ENCODE peak calls at places on chromosomes 4 and X, in five cellular contexts. Z is GM23248, J is OCI-LY7, H is hepatocyte, U is HCT116. R is an unnamed sample.

GRCh38 chr4:185936650-185937376 is 124.8 kb upstream of the SORBS2 start:
- DNase-seq in U (no peak), Z (no peak), J (no peak), H (no peak), R (no peak)

GRCh38 chr4:2186133-2186864 is 55.6 kb downstream of the HAUS3 start:
- DNase-seq in Z (no peak), U (peak; percentile 52), J (peak; percentile 9), H (peak; percentile 66), R (no peak)

GRCh38 chr4:112296949-112297483 is at the start of gene ALPK1:
- DNase-seq in H (peak; percentile 83), Z (peak; percentile 92), U (peak; percentile 88), J (peak; percentile 81), R (peak; percentile 83)

GRCh38 chrX:11367609-11368430 is 74.6 kb downstream of the AMELX start:
- DNase-seq in J (no peak), Z (no peak), U (no peak), H (no peak), R (no peak)

GRCh38 chr4:821181-821591 is 4.7 kb downstream of the CPLX1 start:
- DNase-seq in H (no peak), Z (no peak), J (no peak), U (no peak), R (no peak)

GRCh38 chrX:34656842-34657780 is at the start of gene TMEM47:
- DNase-seq in U (no peak), J (no peak), H (peak; percentile 93), Z (peak; percentile 84), R (no peak)

GRCh38 chrX:9438950-9439494 is 25.8 kb upstream of the TBL1X start:
- DNase-seq in Z (peak; percentile 23), U (no peak), J (no peak), H (no peak), R (no peak)

GRCh38 chrX:104098151-104098808 is 14.0 kb upstream of the ZCCHC18 start:
- DNase-seq in H (peak; percentile 72), Z (peak; percentile 62), U (peak; percentile 60), J (peak; percentile 67), R (peak; percentile 83)

GRCh38 chrX:132001127-132001526 is 22.0 kb upstream of the STK26 start:
- DNase-seq in Z (no peak), H (no peak), U (no peak), J (no peak), R (no peak)

GRCh38 chr4:38455092-38455855 is 208.7 kb upstream of the KLF3 start:
- DNase-seq in J (no peak), Z (no peak), H (no peak), U (no peak), R (no peak)

GRCh38 chrX:74422576-74423288 is 1.4 kb downstream of the SLC16A2 start:
- DNase-seq in Z (peak; percentile 80), J (no peak), H (peak; percentile 74), U (no peak), R (no peak)

GRCh38 chr4:749771-750666 is 44.4 kb downstream of the PCGF3 start:
- DNase-seq in Z (peak; percentile 54), J (no peak), U (no peak), H (no peak), R (no peak)

GRCh38 chrX:56766554-56767412 is 37.7 kb downstream of the NBDY start:
- DNase-seq in J (no peak), Z (peak; percentile 68), U (no peak), H (no peak), R (peak; percentile 68)

GRCh38 chr4:13240066-13240465 is 244.1 kb downstream of the RAB28 start:
- DNase-seq in Z (peak; percentile 58), J (no peak), U (no peak), H (no peak), R (no peak)

GRCh38 chr4:81173213-81173612 is 41.8 kb downstream of the PRKG2 start:
- DNase-seq in J (no peak), Z (peak; percentile 7), H (no peak), U (no peak), R (no peak)

GRCh38 chr4:15001825-15002658 is at the start of gene CPEB2:
- DNase-seq in Z (peak; percentile 98), J (peak; percentile 96), U (peak; percentile 67), H (peak; percentile 98), R (peak; percentile 97)

GRCh38 chrX:39388730-39389129 is 587.5 kb downstream of the MID1IP1 start:
- DNase-seq in H (no peak), Z (no peak), U (no peak), J (no peak), R (no peak)

GRCh38 chr4:53640576-53641459 is 49.5 kb upstream of the LNX1 start:
- DNase-seq in Z (no peak), U (no peak), H (no peak), J (no peak), R (no peak)

GRCh38 chrX:119605739-119606507 is at the start of gene NKRF:
- DNase-seq in J (peak; percentile 90), H (peak; percentile 93), Z (peak; percentile 92), U (no peak), R (peak; percentile 96)

GRCh38 chr4:5037553-5038551 is 13.4 kb upstream of the STK32B start:
- DNase-seq in U (no peak), J (no peak), H (peak; percentile 42), Z (peak; percentile 92), R (no peak)

DNA sequence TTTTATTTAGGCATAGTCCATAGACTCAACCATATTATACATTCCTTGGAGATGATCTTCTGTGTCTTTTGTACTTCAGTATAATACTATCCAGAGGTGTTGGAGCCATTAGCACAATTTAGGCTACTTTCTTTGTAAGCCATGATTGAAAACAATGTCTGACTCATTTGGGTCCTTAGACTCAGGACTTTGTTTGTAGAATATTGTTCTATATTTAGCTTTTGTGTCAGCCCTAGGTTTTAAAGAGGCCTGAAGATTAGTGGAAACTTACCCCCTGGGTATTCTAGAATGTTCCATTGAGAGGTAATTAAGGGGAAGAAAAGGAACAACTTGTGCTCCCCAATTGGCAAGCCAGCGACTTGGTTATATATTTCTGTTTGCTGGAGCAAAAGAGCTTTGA is 145.2 kb upstream of the SCML1 start:
- DNase-seq in Z (peak; percentile 53), U (no peak), H (no peak), J (no peak), R (no peak)
- H3K27ac ChIP-seq in Z (peak overlapping the region; percentile 80), U (no peak overlapping the region), H (no peak overlapping the region), J (no peak overlapping the region), R (no peak overlapping the region)

DNA sequence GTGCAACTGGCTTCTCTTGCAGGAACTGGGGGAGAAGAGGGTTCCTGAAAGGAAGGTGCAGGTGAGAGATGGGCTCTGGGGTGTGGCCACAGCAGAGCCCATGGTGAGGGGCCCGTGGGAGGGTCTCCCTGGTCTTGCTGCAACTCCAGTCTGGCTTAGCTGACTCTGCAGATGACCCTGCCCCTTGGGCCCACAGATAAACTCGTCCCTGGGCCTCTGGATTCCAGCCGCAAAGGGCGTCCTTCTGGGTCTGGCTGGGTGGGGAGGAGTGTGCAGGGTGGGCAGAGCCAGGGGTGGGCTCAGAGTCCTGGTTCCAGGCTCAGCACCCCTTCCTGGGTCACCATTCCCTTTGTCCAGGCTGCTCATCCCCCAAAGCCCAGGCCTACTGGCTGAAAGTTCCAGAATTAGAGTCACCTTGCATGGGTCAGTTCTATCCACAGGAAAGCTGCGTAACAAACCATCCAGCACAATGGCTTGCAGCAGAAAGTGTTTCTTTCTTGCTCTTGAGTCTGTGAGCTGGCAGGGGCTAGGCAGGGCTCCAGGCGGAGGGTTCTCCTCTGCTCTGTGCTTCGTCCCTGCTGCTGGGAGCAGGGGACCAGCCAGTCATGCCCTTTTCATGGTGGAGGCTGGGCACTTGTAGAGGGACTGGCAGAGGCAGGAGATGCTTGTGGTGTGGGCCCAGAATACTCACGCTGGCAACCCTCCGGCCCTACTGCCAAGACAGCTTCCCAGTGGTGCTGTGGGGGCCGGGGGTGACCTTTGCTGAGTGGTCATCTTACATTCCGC is 43.5 kb upstream of the ADRA2C start:
- DNase-seq in H (no peak), Z (no peak), J (no peak), U (no peak), R (no peak)
- H3K9me2 ChIP-seq in H (no peaks in the 10 kb centered on the region), Z (no peaks in the 10 kb centered on the region), J (no peaks in the 10 kb centered on the region), U (no peaks in the 10 kb centered on the region), R (no peaks in the 10 kb centered on the region)

GRCh38 chr4:142091085-142091513 is 454.7 kb downstream of the IL15 start:
- DNase-seq in U (no peak), J (no peak), H (no peak), Z (peak; percentile 98), R (no peak)
- H3K27ac ChIP-seq in U (peak overlapping the region; percentile 28), J (no peak overlapping the region), H (no peak overlapping the region), Z (peak overlapping the region; percentile 100), R (no peak overlapping the region)

GRCh38 chr4:168720396-168720795 is 223.5 kb downstream of the PALLD start:
- DNase-seq in J (no peak), U (no peak), H (no peak), Z (no peak), R (no peak)
- H3K9me2 ChIP-seq in J (no peaks in the 10 kb centered on the region), U (no peaks in the 10 kb centered on the region), H (no peaks in the 10 kb centered on the region), Z (no peaks in the 10 kb centered on the region), R (no peaks in the 10 kb centered on the region)

GRCh38 chr4:142566243-142566642 is 279.9 kb downstream of the INPP4B start:
- DNase-seq in H (no peak), U (no peak), Z (no peak), J (no peak), R (no peak)
- H3K27ac ChIP-seq in H (peak overlapping the region; percentile 84), U (peak overlapping the region; percentile 2), Z (no peak overlapping the region), J (no peak overlapping the region), R (no peak overlapping the region)

GRCh38 chrX:152405561-152405960 is 45.6 kb downstream of the GABRA3 start:
- DNase-seq in Z (no peak), J (no peak), H (no peak), U (no peak), R (no peak)
- H3K9me2 ChIP-seq in Z (no peaks in the 10 kb centered on the region), J (no peaks in the 10 kb centered on the region), H (no peaks in the 10 kb centered on the region), U (no peaks in the 10 kb centered on the region), R (no peaks in the 10 kb centered on the region)

DNA sequence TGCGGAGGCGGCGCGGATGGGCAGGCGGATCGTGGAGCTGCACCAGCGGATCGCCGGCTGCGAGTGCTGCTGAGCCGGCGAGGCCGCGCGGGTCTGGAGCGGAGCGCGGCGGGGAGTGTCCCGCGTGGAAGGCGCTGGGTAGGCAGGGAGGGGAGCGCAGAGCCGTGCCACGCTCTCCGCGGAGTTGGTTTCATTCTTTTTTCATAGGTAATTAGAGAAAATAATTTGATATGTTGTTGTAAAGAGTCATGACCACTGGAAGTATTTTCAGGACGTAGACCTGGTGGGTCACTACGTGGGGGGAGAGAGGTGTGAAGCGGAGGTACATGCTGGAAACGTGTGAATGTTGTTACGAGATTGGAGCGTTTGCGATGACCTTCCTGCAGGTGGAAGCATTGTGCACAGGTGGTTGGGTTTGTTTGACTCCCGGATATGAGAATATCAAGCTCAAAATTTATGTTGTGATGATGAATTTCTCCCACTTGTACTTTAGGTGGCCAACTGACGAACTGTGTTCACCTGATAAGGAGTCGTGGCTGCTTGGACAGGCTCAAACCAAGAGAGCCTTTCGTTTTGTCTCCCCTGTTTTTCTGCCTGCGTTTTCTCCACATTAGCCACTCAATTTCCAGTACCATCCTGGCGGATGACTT is 19.1 kb upstream of the S100P start:
- DNase-seq in Z (peak; percentile 36), U (peak; percentile 63), J (peak; percentile 72), H (peak; percentile 72), R (peak; percentile 46)
- H3K27ac ChIP-seq in Z (peak overlapping the region; percentile 68), U (peak overlapping the region; percentile 99), J (peak overlapping the region; percentile 85), H (peak overlapping the region; percentile 48), R (no peak overlapping the region)